ENCODE peak calls at places on chromosomes 12 and 14, in ten cellular contexts. O, U, K, N, B, J, S, Z, X and H are unnamed samples.

GRCh38 chr12:79016181-79016580 is 151.6 kb downstream of the SYT1 start:
- DNase-seq in O (no peak), N (no peak), Z (no peak), J (no peak), B (no peak), U (no peak), K (no peak), X (no peak), S (no peak), H (no peak)

GRCh38 chr12:108516511-108517275 is 1.6 kb downstream of the FICD start:
- DNase-seq in J (no peak), S (no peak), B (no peak), Z (no peak), N (peak; percentile 8), O (no peak), K (no peak), X (no peak), U (no peak), H (no peak)

GRCh38 chr14:105203701-105204100 is 22.6 kb upstream of the NUDT14 start:
- DNase-seq in Z (no peak), J (no peak), B (no peak), K (no peak), N (no peak), U (no peak), X (no peak), S (no peak), O (no peak), H (no peak)

GRCh38 chr12:113996026-113996425 is 29.9 kb upstream of the RBM19 start:
- DNase-seq in S (no peak), K (no peak), U (no peak), J (no peak), O (no peak), X (no peak), B (no peak), Z (no peak), N (no peak), H (no peak)

GRCh38 chr12:132324173-132324572 is 5.2 kb downstream of the GALNT9 start:
- DNase-seq in U (no peak), K (peak; percentile 72), X (no peak), O (no peak), B (no peak), N (no peak), Z (no peak), S (no peak), J (no peak), H (no peak)

GRCh38 chr12:39975374-39975918 is 130.4 kb downstream of the SLC2A13 start:
- DNase-seq in N (no peak), B (no peak), K (no peak), U (no peak), X (no peak), O (no peak), Z (no peak), J (no peak), S (no peak), H (no peak)

GRCh38 chr12:115155665-115156645 is 472.0 kb upstream of the TBX3 start:
- DNase-seq in U (no peak), B (no peak), K (no peak), N (peak; percentile 87), O (peak; percentile 100), Z (no peak), X (no peak), J (peak; percentile 98), S (no peak), H (no peak)

GRCh38 chr14:23910081-23910875 is 43.3 kb upstream of the DHRS4 start:
- DNase-seq in N (peak; percentile 62), J (peak; percentile 7), O (peak; percentile 53), Z (no peak), U (no peak), K (no peak), B (no peak), X (no peak), S (peak; percentile 76), H (no peak)

GRCh38 chr14:45096218-45096617 is 12.3 kb downstream of the PRPF39 start:
- DNase-seq in B (no peak), X (no peak), O (no peak), U (no peak), N (no peak), K (no peak), Z (no peak), S (no peak), J (no peak), H (no peak)

GRCh38 chr12:51863921-51864700 is 15.6 kb upstream of the FIGNL2 start:
- DNase-seq in K (peak; percentile 86), J (no peak), O (no peak), S (no peak), Z (no peak), B (peak; percentile 60), N (no peak), X (no peak), U (no peak), H (no peak)

GRCh38 chr12:93287152-93287551 is 90.6 kb upstream of the NUDT4 start:
- DNase-seq in B (no peak), K (no peak), Z (no peak), S (no peak), X (no peak), N (no peak), J (no peak), U (no peak), O (no peak), H (no peak)

GRCh38 chr12:111193067-111193466 is 175.8 kb downstream of the PHETA1 start:
- DNase-seq in N (no peak), B (no peak), K (no peak), O (no peak), S (no peak), X (no peak), U (no peak), Z (no peak), J (no peak), H (no peak)

GRCh38 chr14:101174522-101174838 is 271.0 kb upstream of the RTL1 start:
- DNase-seq in K (no peak), Z (no peak), O (no peak), U (no peak), J (no peak), N (no peak), S (no peak), X (no peak), B (peak; percentile 80), H (no peak)

GRCh38 chr12:121787063-121787774 is 6.3 kb downstream of the RHOF start:
- DNase-seq in Z (no peak), K (peak; percentile 91), O (no peak), U (no peak), B (peak; percentile 75), X (peak; percentile 63), J (no peak), S (peak; percentile 57), N (no peak), H (no peak)

GRCh38 chr12:26327975-26328635 is 132.7 kb downstream of the SSPN start:
- DNase-seq in Z (no peak), U (no peak), O (no peak), J (no peak), B (no peak), X (no peak), N (no peak), K (no peak), S (no peak), H (no peak)

GRCh38 chr12:51246254-51246853 is 7.7 kb downstream of the DAZAP2 start:
- DNase-seq in J (no peak), Z (no peak), U (no peak), X (peak; percentile 18), O (no peak), S (no peak), K (no peak), N (peak; percentile 85), B (no peak), H (no peak)

GRCh38 chr14:20799955-20800544 is 2.6 kb downstream of the RNASE1 start:
- DNase-seq in Z (peak; percentile 68), X (no peak), K (no peak), J (no peak), B (peak; percentile 72), S (no peak), U (no peak), O (no peak), N (no peak), H (no peak)
- H3K4me3 ChIP-seq in Z (peak overlapping the region; percentile 49), X (no peak overlapping the region), K (peak overlapping the region; percentile 36), J (no peak overlapping the region), B (peak overlapping the region; percentile 60), S (no peak overlapping the region), U (no peak overlapping the region), O (no peak overlapping the region), N (no peak overlapping the region), H (no peak overlapping the region)

GRCh38 chr12:116708826-116709756 is 28.8 kb downstream of the SPRING1 start:
- DNase-seq in B (no peak), X (peak; percentile 52), N (peak; percentile 70), S (peak; percentile 70), U (peak; percentile 63), K (no peak), Z (peak; percentile 61), O (peak; percentile 46), J (peak; percentile 20), H (no peak)
- TF ChIP-seq CTCF in B (peak; percentile 66), X (peak; percentile 61), N (peak; percentile 42), S (peak; percentile 89), U (peak; percentile 76), K (peak; percentile 59), Z (peak; percentile 31), O (peak; percentile 58), J (peak; percentile 67), H (peak; percentile 61)

GRCh38 chr14:29553427-29553826 is 374.2 kb downstream of the PRKD1 start:
- DNase-seq in U (no peak), K (no peak), O (no peak), S (no peak), X (no peak), B (no peak), Z (no peak), J (no peak), N (no peak), H (no peak)
- H3K4me3 ChIP-seq in U (no peak overlapping the region), K (no peak overlapping the region), O (no peak overlapping the region), S (no peak overlapping the region), X (no peak overlapping the region), B (no peak overlapping the region), Z (no peak overlapping the region), J (no peak overlapping the region), N (no peak overlapping the region), H (no peak overlapping the region)

GRCh38 chr14:39419272-39419671 is 13.0 kb downstream of the FBXO33 start:
- DNase-seq in B (no peak), Z (no peak), K (no peak), J (no peak), U (no peak), O (no peak), S (no peak), X (no peak), N (no peak), H (no peak)

GRCh38 chr14:39422243-39422642 is 10.0 kb downstream of the FBXO33 start:
- DNase-seq in B (no peak), K (no peak), U (no peak), X (no peak), N (no peak), J (no peak), Z (no peak), O (no peak), S (no peak), H (no peak)

GRCh38 chr14:39416072-39416471 is 16.2 kb downstream of the FBXO33 start:
- DNase-seq in B (no peak), U (no peak), N (no peak), Z (no peak), J (no peak), K (no peak), S (no peak), O (no peak), X (no peak), H (no peak)

DNA sequence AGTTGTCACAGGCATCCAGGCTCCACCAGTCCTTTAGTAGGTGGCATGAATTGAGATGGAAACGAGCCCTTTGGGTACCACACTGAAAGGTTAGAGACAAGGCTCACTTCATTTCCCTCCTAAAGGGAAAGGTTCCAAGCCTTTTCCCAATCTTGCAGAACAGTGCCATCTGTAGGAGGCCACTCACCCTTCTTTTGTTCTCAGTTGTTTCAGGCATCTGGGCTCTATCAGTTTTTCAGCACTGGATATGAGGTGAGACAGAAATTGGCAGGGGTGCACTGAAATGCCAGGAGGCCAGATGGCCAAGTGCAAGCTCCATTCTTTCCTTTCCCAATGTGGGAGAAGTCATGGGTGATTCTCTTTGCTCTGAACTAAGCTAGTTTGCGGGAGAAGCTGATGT is 15.2 kb downstream of the FBXO33 start:
- DNase-seq in J (no peak), S (no peak), B (no peak), Z (no peak), N (peak; percentile 40), K (no peak), X (no peak), O (peak; percentile 21), U (no peak), H (no peak)
- TF ChIP-seq CTCF in J (peak; percentile 58), S (no peak), B (no peak), Z (no peak), N (peak; percentile 34), K (no peak), X (no peak), O (peak; percentile 52), U (no peak), H (peak; percentile 30)